ENCODE peak calls at places on chromosome 20, in five cellular contexts. C is mesenchymal stem cell, A is neuronal stem cell, F is H1, T is H9. V is an unnamed sample.

GRCh38 chr20:62634330-62634967 is 7.9 kb upstream of the SLCO4A1 start:
- DNase-seq in C (no peak), A (no peak), F (no peak), T (no peak), V (no peak)

GRCh38 chr20:53891306-53891894 is 179.0 kb downstream of the BCAS1 start:
- DNase-seq in C (peak), A (no peak), F (no peak), T (no peak), V (peak)

GRCh38 chr20:33672426-33673114 is 1.7 kb downstream of the NECAB3 start:
- DNase-seq in C (peak), A (no peak), F (no peak), T (no peak), V (no peak)

GRCh38 chr20:59955131-59955796 is 3.0 kb upstream of the CDH26 start:
- DNase-seq in C (peak), A (no peak), F (no peak), T (no peak), V (no peak)

GRCh38 chr20:401682-402495 is 6.2 kb upstream of the RBCK1 start:
- DNase-seq in C (no peak), A (no peak), F (no peak), T (no peak), V (peak)

GRCh38 chr20:15547109-15547508 is 1026.1 kb downstream of the KIF16B start:
- DNase-seq in C (no peak), A (no peak), F (no peak), T (no peak), V (no peak)

GRCh38 chr20:63329331-63330083 is 31.6 kb downstream of the CHRNA4 start:
- DNase-seq in C (no peak), A (no peak), F (no peak), T (no peak), V (no peak)

GRCh38 chr20:23776067-23776771 is 25.5 kb upstream of the CST1 start:
- DNase-seq in C (no peak), A (no peak), F (no peak), T (peak), V (no peak)

GRCh38 chr20:32763202-32763999 is 1.2 kb downstream of the DNMT3B start:
- DNase-seq in C (no peak), A (no peak), F (no peak), T (no peak), V (no peak)

GRCh38 chr20:17840423-17840822 is 128.2 kb downstream of the SNX5 start:
- DNase-seq in C (no peak), A (no peak), F (no peak), T (no peak), V (no peak)

GRCh38 chr20:17835941-17836861 is 132.4 kb downstream of the SNX5 start:
- DNase-seq in C (peak), A (no peak), F (no peak), T (no peak), V (peak)

GRCh38 chr20:17834804-17835203 is 133.8 kb downstream of the SNX5 start:
- DNase-seq in C (no peak), A (no peak), F (no peak), T (no peak), V (no peak)

GRCh38 chr20:17835240-17835940 is 133.2 kb downstream of the SNX5 start:
- DNase-seq in C (peak), A (no peak), F (no peak), T (no peak), V (peak)

GRCh38 chr20:17837179-17837578 is 131.4 kb downstream of the SNX5 start:
- DNase-seq in C (no peak), A (no peak), F (no peak), T (no peak), V (no peak)
- H2AFZ ChIP-seq in C (no peak), A (no peak), F (no peak), T (no peak), V (peak)

GRCh38 chr20:18740726-18741125 is 72.9 kb upstream of the SCP2D1 start:
- DNase-seq in C (no peak), A (no peak), F (no peak), T (no peak), V (no peak)

GRCh38 chr20:18747090-18747489 is 66.5 kb upstream of the SCP2D1 start:
- DNase-seq in C (no peak), A (no peak), F (no peak), T (no peak), V (no peak)

GRCh38 chr20:18742841-18743240 is 70.7 kb upstream of the SCP2D1 start:
- DNase-seq in C (no peak), A (no peak), F (no peak), T (no peak), V (no peak)

GRCh38 chr20:18739785-18740184 is 73.8 kb upstream of the SCP2D1 start:
- DNase-seq in C (peak), A (peak), F (peak), T (no peak), V (peak)

DNA sequence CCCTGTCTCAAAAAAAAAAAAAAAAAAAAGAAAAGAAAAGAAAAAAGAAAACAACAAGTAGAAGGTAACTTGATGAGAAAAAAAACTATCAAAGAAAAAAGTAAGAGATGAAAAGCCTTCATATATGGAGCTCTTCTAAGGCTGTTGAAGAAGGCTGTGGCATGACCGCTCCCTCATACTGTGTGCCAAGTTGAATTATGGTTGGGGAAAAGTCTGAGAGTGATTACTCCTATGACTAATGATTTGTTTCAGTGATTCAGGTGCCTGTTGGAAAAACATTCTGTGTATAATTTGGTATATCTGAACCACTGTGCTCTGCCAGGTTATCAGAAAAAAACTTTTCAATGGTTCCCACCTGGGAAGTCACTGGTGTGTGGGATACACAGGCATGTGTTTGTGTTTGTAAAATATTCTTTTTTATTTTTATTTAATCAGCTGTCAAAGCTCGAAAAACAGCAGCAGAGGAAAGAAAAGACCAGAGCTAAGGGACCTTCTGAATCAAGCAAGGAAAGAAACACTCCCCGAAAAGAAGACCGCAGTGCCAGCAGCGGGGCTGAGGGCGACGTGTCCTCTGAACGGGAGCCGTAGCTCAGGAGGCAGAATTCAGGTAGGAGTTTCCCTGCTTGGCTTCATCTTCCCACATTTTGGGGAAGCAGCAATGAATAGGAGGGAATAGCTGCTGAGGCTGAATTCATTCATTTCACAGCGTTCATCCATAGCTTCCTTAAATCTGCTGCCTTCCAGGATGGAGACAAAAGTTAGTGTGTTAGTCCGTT is 69.7 kb upstream of the SCP2D1 start:
- DNase-seq in C (no peak), A (no peak), F (no peak), T (no peak), V (no peak)
- H2AK5ac ChIP-seq in C (no peak), A (no peak), F (no peak), T (no peak), V (no peak)

GRCh38 chr20:37283530-37284195 is 5.8 kb upstream of the MANBAL start:
- DNase-seq in C (no peak), A (no peak), F (no peak), T (no peak), V (no peak)
- H3K14ac ChIP-seq in C (no peak), A (no peak), F (no peak), T (no peak), V (no peak)

DNA sequence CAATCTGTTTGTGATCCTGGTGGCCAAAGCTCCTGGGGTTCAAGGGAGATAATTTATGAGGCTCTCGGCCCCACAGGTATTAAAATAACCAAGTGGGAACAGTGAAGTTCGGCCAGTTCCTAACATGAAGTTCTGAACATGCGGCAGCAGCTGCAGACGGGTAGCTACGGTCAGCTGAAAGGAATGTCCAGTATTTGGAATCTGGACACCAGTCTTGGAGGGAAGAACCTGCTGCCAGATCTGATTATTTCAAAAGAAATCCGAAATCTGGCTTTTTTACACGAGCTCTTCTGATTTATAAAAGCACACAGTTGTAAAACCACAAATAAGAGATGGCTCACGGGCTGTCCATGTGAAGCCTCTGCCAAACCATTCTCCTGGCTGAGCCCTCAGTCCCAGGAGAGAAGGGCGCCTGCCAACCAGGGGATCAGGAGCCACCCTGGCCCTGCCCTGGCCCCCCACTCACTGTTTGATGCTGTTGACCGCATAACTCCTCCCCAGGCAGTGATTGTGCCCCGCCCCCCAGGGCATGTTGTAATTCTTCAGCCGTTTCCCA is 28.2 kb upstream of the KCNB1 start:
- DNase-seq in C (peak), A (no peak), F (no peak), T (no peak), V (peak)
- H2AFZ ChIP-seq in C (no peak), A (no peak), F (no peak), T (no peak), V (no peak)

DNA sequence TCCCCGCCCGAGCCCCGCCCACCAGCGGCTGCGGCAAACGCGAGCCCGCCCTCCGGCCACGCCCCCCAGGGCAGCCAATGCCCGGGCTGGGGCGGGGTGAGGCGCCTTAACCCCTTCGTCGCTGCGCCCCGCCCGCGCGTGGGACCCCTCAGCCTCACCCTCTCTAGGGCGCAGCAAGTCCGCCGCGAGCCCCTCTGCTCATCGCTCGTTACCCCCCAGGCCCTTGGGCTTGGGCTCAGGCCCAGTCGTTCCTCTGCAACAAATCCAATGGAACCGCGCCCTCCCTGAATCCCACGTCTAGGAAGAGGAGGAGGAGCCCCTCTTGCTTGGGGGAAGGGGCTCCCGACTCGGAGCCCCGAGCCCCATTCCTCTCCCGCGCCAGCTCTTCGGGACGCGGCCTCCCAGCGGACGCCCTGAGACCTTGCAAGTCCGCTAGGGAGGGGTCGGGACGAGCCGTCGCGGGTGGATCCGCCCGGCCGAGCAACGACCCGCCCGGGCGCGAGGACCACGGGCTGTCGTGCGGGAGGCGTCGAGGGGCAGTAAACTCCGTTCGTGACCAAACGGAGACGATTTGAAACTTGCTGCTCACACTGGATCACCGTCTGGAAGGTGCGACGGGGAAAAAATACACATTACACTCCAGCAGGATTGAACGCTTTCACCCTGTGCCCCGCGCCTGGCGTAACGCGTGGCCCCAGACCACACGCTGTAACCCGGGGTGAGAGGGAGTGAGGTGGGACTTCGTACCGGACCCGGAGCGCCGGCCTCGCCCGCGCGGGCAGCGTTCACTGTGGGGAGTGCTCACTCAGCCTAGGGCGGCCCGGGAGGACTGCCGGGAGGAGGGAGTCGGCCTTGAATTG is 463 bp upstream of the LZTS3 start:
- DNase-seq in C (peak), A (peak), F (peak), T (peak), V (peak)
- H2AK5ac ChIP-seq in C (no peak), A (peak), F (no peak), T (no peak), V (peak)

GRCh38 chr20:50067018-50067417 is 45.9 kb downstream of the UBE2V1 start:
- DNase-seq in C (no peak), A (no peak), F (no peak), T (no peak), V (no peak)
- H3K14ac ChIP-seq in C (no peak), A (no peak), F (no peak), T (no peak), V (no peak)

GRCh38 chr20:31746068-31746878 is 7.2 kb downstream of the TPX2 start:
- DNase-seq in C (no peak), A (no peak), F (no peak), T (no peak), V (no peak)
- H2AFZ ChIP-seq in C (no peak), A (no peak), F (no peak), T (no peak), V (no peak)

GRCh38 chr20:57710841-57711240 is 1.0 kb upstream of the PMEPA1 start:
- DNase-seq in C (no peak), A (no peak), F (no peak), T (no peak), V (no peak)
- H2AK5ac ChIP-seq in C (no peak), A (no peak), F (no peak), T (no peak), V (no peak)

V was measured in IMR-90.